ENCODE peak calls at places on chromosomes 4 and X, in nine cellular contexts. W is RWPE2, N is astrocyte, P is lung, G is NB4, D is heart left ventricle, U is mucosa of descending colon, T is fibroblast of lung, Y is foreskin fibroblast. R is an unnamed sample.

GRCh38 chr4:124828382-124828781 is 115.8 kb upstream of the ANKRD50 start:
- DNase-seq in W (no peak), N (no peak), P (no peak), G (no peak), D (no peak), U (no peak), T (no peak), Y (no peak), R (no peak)

GRCh38 chr4:147831452-147832192 is 99.7 kb downstream of the ARHGAP10 start:
- DNase-seq in W (peak), N (peak), P (peak), G (peak), D (no peak), U (peak), T (peak), Y (peak), R (no peak)

GRCh38 chrX:16836371-16836770 is 33.8 kb downstream of the RBBP7 start:
- DNase-seq in W (no peak), N (peak), P (no peak), G (peak), D (no peak), U (peak), T (peak), Y (peak), R (peak)

GRCh38 chr4:152265149-152265621 is 270.7 kb downstream of the FBXW7 start:
- DNase-seq in W (no peak), N (peak), P (no peak), G (no peak), D (no peak), U (no peak), T (peak), Y (peak), R (no peak)

GRCh38 chr4:92232566-92232965 is 71.2 kb upstream of the GRID2 start:
- DNase-seq in W (no peak), N (no peak), P (no peak), G (no peak), D (no peak), U (no peak), T (peak), Y (peak), R (no peak)

GRCh38 chr4:93147524-93148212 is 680.9 kb upstream of the ATOH1 start:
- DNase-seq in W (no peak), N (no peak), P (no peak), G (no peak), D (no peak), U (no peak), T (no peak), Y (no peak), R (no peak)

GRCh38 chrX:152639426-152639825 is 1.7 kb downstream of the GABRQ start:
- DNase-seq in W (no peak), N (no peak), P (peak), G (no peak), D (no peak), U (no peak), T (no peak), Y (no peak), R (no peak)

GRCh38 chr4:146255874-146256273 is 41.5 kb downstream of the REELD1 start:
- DNase-seq in W (no peak), N (peak), P (no peak), G (no peak), D (no peak), U (no peak), T (peak), Y (peak), R (peak)

GRCh38 chrX:45761920-45762319 is 561.2 kb upstream of the DIPK2B start:
- DNase-seq in W (no peak), N (no peak), P (no peak), G (no peak), D (no peak), U (no peak), T (no peak), Y (peak), R (no peak)

GRCh38 chrX:69314436-69315348 is 149.4 kb upstream of the PJA1 start:
- DNase-seq in W (no peak), N (no peak), P (no peak), G (no peak), D (peak), U (no peak), T (no peak), Y (no peak), R (no peak)

GRCh38 chr4:117447925-117448324 is 362.5 kb upstream of the TRAM1L1 start:
- DNase-seq in W (no peak), N (no peak), P (no peak), G (peak), D (no peak), U (peak), T (no peak), Y (no peak), R (no peak)

GRCh38 chr4:114694770-114695169 is 96.2 kb downstream of the UGT8 start:
- DNase-seq in W (no peak), N (peak), P (no peak), G (peak), D (no peak), U (no peak), T (peak), Y (peak), R (no peak)

GRCh38 chrX:47751670-47752069 is 85.0 kb upstream of the ZNF81 start:
- DNase-seq in W (no peak), N (no peak), P (no peak), G (peak), D (no peak), U (peak), T (no peak), Y (peak), R (no peak)

GRCh38 chr4:184899261-184900134 is 73.7 kb upstream of the ACSL1 start:
- DNase-seq in W (no peak), N (no peak), P (peak), G (no peak), D (no peak), U (peak), T (no peak), Y (peak), R (no peak)

GRCh38 chrX:34901761-34902160 is 40.8 kb upstream of the FAM47B start:
- DNase-seq in W (no peak), N (no peak), P (no peak), G (no peak), D (no peak), U (no peak), T (no peak), Y (peak), R (no peak)

GRCh38 chr4:153486281-153487151 is 20.4 kb downstream of the TMEM131L start:
- DNase-seq in W (peak), N (peak), P (peak), G (no peak), D (no peak), U (no peak), T (peak), Y (peak), R (peak)

GRCh38 chr4:55765070-55765469 is 54.5 kb upstream of the EXOC1L start:
- DNase-seq in W (no peak), N (no peak), P (no peak), G (no peak), D (no peak), U (no peak), T (no peak), Y (no peak), R (no peak)

GRCh38 chrX:63784902-63785692 is at the start of gene ARHGEF9:
- DNase-seq in W (no peak), N (no peak), P (no peak), G (no peak), D (peak), U (peak), T (peak), Y (peak), R (no peak)

GRCh38 chr4:39706334-39706733 is 8.4 kb downstream of the UBE2K start:
- DNase-seq in W (peak), N (peak), P (no peak), G (no peak), D (peak), U (peak), T (peak), Y (peak), R (peak)

DNA sequence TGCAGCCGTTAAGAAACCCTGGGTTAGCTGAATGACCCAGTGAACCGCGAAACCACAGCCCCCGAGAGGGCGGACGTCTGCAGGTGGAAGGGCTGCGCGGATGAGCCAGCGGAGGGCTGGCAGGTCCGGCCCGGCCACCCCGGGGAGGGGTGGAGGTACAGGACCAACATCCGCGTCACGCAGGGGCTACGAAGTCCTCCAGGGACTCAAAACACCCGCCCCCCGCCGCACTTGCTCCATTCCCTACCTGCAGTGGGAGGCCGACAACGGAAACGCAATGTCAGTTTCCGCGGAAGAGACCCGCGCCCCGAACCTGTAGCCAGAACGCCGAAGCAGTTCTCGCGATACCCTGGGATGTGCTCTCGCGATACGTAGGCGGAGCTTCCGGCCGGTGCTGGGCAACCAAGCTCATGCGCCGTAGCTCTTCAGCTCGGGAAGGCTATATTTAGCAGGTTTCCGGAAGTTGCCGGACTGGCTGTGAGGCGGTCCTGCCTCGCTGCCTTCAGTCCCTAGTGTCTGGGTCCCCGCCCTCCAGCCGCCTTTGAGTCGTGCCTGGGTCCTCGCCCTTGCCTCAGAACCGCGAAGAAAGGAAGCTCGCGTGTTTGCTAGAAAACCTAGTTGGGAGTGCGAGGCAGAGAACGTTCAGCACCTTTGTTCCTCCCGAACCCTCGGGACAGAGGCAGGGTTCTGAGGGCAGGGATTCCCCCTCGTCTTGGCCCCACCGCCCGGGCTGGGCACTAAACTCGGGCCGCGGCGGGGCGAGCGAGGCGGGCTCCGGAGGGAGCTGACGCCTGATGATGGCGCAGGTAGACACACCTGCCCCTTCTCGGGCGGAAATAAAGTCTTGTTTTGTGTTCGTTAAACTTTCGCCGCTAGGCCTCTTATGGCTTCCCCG is at the start of the genes OFD1 and TRAPPC2:
- DNase-seq in W (peak), N (peak), P (peak), G (peak), D (peak), U (peak), T (peak), Y (peak), R (peak)
- H3K4me3 ChIP-seq in W (peak), N (peak), P (peak), G (peak), D (peak), U (peak), T (peak), Y (peak), R (peak)

GRCh38 chr4:180641495-180641894 is 1601.7 kb upstream of the TENM3 start:
- DNase-seq in W (no peak), N (no peak), P (no peak), G (no peak), D (no peak), U (no peak), T (no peak), Y (no peak), R (no peak)
- TF ChIP-seq CTCF in W (peak), N (no peak), P (no peak), G (no peak), D (no peak), U (no peak), T (no peak), Y (no peak), R (no peak)

DNA sequence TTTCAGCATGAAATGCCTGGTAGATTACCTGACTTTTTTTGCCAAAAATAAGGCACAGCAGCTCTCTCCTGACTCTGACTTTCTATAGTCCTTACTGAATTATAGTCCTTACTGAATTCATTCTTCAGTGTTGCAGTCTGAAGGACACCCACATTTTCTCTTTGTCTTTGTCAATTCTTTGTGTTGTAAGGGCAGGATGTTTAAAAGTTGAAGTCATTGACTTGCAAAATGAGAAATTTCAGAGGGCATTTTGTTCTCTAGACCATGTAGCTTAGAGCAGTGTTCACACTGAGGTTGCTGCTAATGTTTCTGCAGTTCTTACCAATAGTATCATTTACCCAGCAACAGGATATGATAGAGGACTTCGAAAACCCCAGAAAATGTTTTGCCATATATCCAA is 168.0 kb downstream of the SOWAHB start:
- DNase-seq in W (no peak), N (no peak), P (no peak), G (no peak), D (no peak), U (no peak), T (no peak), Y (peak), R (no peak)
- H3K4me3 ChIP-seq in W (no peak), N (no peak), P (no peak), G (no peak), D (no peak), U (no peak), T (no peak), Y (no peak), R (no peak)

GRCh38 chrX:108297290-108297689 is 140.9 kb downstream of the COL4A6 start:
- DNase-seq in W (no peak), N (no peak), P (no peak), G (no peak), D (no peak), U (no peak), T (no peak), Y (no peak), R (no peak)
- TF ChIP-seq CTCF in W (peak), N (no peak), P (no peak), G (no peak), D (no peak), U (no peak), T (peak), Y (no peak), R (no peak)

DNA sequence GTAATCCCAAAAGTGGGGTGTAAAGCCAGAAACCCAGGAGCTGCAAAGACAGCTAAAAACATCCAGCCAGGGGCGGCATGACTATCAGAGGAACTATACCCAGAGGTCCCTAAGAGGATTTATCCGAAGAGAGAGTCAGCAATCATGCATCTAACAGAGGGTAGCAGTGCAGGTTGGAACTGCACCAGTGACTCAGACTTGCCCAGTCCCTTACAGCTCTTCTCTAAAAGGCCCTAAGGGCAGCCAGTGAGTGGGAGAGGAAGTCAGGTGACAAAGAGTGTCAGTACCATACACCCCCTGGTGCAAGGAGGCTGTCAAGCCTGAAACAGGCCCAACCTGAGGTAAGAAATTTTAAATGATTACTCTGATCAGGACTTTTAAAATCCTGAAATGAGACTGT is 88.1 kb downstream of the CAMK2D start:
- DNase-seq in W (no peak), N (no peak), P (no peak), G (peak), D (no peak), U (no peak), T (no peak), Y (peak), R (peak)
- H3K4me3 ChIP-seq in W (no peak), N (no peak), P (no peak), G (no peak), D (no peak), U (no peak), T (no peak), Y (no peak), R (no peak)

GRCh38 chr4:73127839-73128448 is 58.4 kb upstream of the COX18 start:
- DNase-seq in W (no peak), N (no peak), P (no peak), G (peak), D (no peak), U (no peak), T (peak), Y (peak), R (no peak)
- TF ChIP-seq CTCF in W (peak), N (no peak), P (no peak), G (no peak), D (no peak), U (no peak), T (peak), Y (peak), R (peak)

DNA sequence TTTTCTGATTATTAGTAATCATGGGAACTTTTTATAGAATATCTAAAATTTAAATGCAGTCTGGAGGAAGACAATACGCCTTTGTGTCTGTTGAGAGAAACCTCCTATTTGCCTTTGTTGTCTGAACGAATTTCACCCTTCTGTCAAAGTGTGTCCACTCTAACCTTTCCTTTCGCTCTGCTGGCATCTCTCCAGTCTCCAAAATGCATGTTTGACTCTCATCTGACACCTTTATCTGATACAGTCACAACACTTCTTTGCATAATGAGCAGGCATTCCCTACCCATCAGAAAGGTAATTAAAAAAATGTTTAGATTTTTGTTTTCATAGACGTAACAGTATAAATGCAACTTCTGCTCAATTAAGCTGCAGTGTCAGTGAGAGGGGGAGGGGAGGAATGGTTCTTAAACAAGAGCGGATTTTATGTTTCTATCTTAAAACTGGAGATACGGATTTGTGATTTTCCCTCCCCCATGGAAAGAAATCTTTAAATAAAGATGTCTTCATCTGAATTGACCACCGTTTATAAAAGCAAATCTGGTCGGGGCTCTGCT is 70.2 kb downstream of the CXXC4 start:
- DNase-seq in W (no peak), N (no peak), P (no peak), G (no peak), D (no peak), U (peak), T (peak), Y (no peak), R (no peak)
- H3K4me3 ChIP-seq in W (no peak), N (peak), P (no peak), G (no peak), D (peak), U (no peak), T (peak), Y (no peak), R (peak)

GRCh38 chr4:875818-876423 is 50.0 kb upstream of the CPLX1 start:
- DNase-seq in W (no peak), N (no peak), P (no peak), G (no peak), D (no peak), U (no peak), T (no peak), Y (no peak), R (no peak)

GRCh38 chr4:878796-879729 is 53.1 kb downstream of the GAK start:
- DNase-seq in W (no peak), N (no peak), P (no peak), G (no peak), D (no peak), U (no peak), T (no peak), Y (no peak), R (no peak)

GRCh38 chr4:874971-875817 is 49.3 kb upstream of the CPLX1 start:
- DNase-seq in W (no peak), N (no peak), P (no peak), G (no peak), D (no peak), U (no peak), T (no peak), Y (no peak), R (no peak)

GRCh38 chr4:877502-877901 is 51.6 kb upstream of the CPLX1 start:
- DNase-seq in W (no peak), N (no peak), P (no peak), G (no peak), D (no peak), U (no peak), T (no peak), Y (no peak), R (no peak)

DNA sequence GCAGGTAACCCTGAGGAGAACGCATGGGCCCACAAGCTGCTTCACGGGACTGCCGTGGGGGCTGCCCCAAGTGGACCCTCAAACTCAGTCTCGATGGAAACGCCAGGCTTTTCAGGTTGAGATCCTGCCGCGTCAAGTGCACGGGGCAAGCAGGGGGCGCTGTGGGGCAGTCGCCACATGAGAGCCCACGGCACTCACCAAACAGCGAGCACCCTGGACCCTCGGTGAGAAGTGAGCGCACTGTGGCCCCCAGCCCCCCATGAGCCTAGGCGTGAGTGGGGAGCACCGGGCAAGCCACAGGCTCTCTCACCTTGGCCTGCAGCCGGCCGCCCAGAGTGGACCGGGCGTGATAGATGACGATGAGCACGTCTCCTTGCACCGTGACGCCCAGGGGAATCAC is 50.9 kb upstream of the CPLX1 start:
- DNase-seq in W (no peak), N (no peak), P (no peak), G (peak), D (no peak), U (no peak), T (no peak), Y (no peak), R (no peak)
- TF ChIP-seq CTCF in W (no peak), N (no peak), P (no peak), G (peak), D (no peak), U (no peak), T (no peak), Y (no peak), R (peak)

GRCh38 chr4:5894266-5894665 is 1.4 kb upstream of the CRMP1 start:
- DNase-seq in W (no peak), N (no peak), P (no peak), G (no peak), D (no peak), U (no peak), T (no peak), Y (no peak), R (no peak)

GRCh38 chr4:5891563-5892320 is 1.1 kb downstream of the CRMP1 start:
- DNase-seq in W (no peak), N (no peak), P (no peak), G (no peak), D (no peak), U (no peak), T (no peak), Y (no peak), R (no peak)

GRCh38 chr4:5893013-5893580 is at the start of gene CRMP1:
- DNase-seq in W (no peak), N (no peak), P (no peak), G (no peak), D (peak), U (no peak), T (no peak), Y (peak), R (no peak)

GRCh38 chr4:5893591-5893990 is 705 bp upstream of the CRMP1 start:
- DNase-seq in W (no peak), N (no peak), P (no peak), G (no peak), D (no peak), U (no peak), T (no peak), Y (no peak), R (no peak)

GRCh38 chr4:5892321-5893012 is 419 bp downstream of the CRMP1 start:
- DNase-seq in W (no peak), N (no peak), P (no peak), G (no peak), D (no peak), U (no peak), T (no peak), Y (no peak), R (no peak)
- H3K4me3 ChIP-seq in W (no peak), N (no peak), P (no peak), G (no peak), D (no peak), U (no peak), T (no peak), Y (no peak), R (no peak)

GRCh38 chrX:53093177-53093655 is 726 bp upstream of the KANTR start:
- DNase-seq in W (peak), N (peak), P (peak), G (peak), D (peak), U (peak), T (peak), Y (peak), R (peak)
- TF ChIP-seq CTCF in W (peak), N (peak), P (peak), G (peak), D (peak), U (peak), T (peak), Y (peak), R (peak)

R was measured in retinal pigment epithelial cell.